ENCODE peak calls at places on chromosomes 1 and 21, in four cellular contexts. X is foreskin keratinocyte, Z is esophagus mucosa, E is left lobe of liver. A is an unnamed sample.

GRCh38 chr1:72037745-72038343 is 244.5 kb downstream of the NEGR1 start:
- ATAC-seq in X (peak; percentile 62), Z (no peak), E (peak; percentile 74), A (no peak)

GRCh38 chr1:241532173-241532553 is at the start of gene KMO:
- ATAC-seq in X (peak; percentile 57), Z (peak; percentile 37), E (peak; percentile 69), A (peak; percentile 67)

GRCh38 chr1:221069178-221069903 is 190.1 kb downstream of the HLX start:
- ATAC-seq in X (no peak), Z (peak; percentile 32), E (no peak), A (peak; percentile 94)

GRCh38 chr1:184513966-184514365 is 127.1 kb downstream of the C1orf21 start:
- ATAC-seq in X (peak; percentile 73), Z (peak; percentile 32), E (no peak), A (no peak)

GRCh38 chr1:30668026-30668425 is 55.4 kb downstream of the MATN1 start:
- ATAC-seq in X (peak; percentile 76), Z (peak; percentile 82), E (no peak), A (no peak)

GRCh38 chr1:32622806-32623694 is 27.3 kb downstream of the ZBTB8OS start:
- ATAC-seq in X (no peak), Z (no peak), E (no peak), A (peak; percentile 53)

GRCh38 chr1:86104606-86105532 is 51.7 kb downstream of the COL24A1 start:
- ATAC-seq in X (peak; percentile 73), Z (peak; percentile 98), E (no peak), A (peak; percentile 27)

GRCh38 chr1:111604931-111605330 is 14.7 kb upstream of the RAP1A start:
- ATAC-seq in X (peak; percentile 91), Z (no peak), E (no peak), A (no peak)

GRCh38 chr1:56289260-56289659 is 290.1 kb downstream of the PLPP3 start:
- ATAC-seq in X (no peak), Z (no peak), E (peak; percentile 70), A (no peak)

GRCh38 chr1:62228883-62229187 is 34.2 kb downstream of the L1TD1 start:
- ATAC-seq in X (no peak), Z (no peak), E (no peak), A (no peak)

GRCh38 chr1:118905671-118906070 is 82.5 kb downstream of the TBX15 start:
- ATAC-seq in X (no peak), Z (no peak), E (no peak), A (no peak)

GRCh38 chr1:89896105-89896942 is 75.5 kb downstream of the LRRC8D start:
- ATAC-seq in X (no peak), Z (no peak), E (peak; percentile 88), A (no peak)

GRCh38 chr21:19810779-19811178 is 1187.4 kb upstream of the NCAM2 start:
- ATAC-seq in X (no peak), Z (no peak), E (no peak), A (no peak)

A was measured in stimulated activated memory B cell treated with anti-CD40 and anti-IgM and Interleukin-4, amounts not matched to agents 10 μg/mL and 1 μg/mL and 100 μg/mL, for 72 hours.